ENCODE peak calls at places on chromosome 17, in six cellular contexts. S is adipocyte, X is heart left ventricle, P is sigmoid colon, H is A549, C is heart right ventricle. Y is an unnamed sample.

GRCh38 chr17:12107905-12108304 is 87.2 kb downstream of the MAP2K4 start:
- DNase-seq in X (no peak), H (no peak), P (no peak), S (peak; percentile 41), C (no peak), Y (no peak)

GRCh38 chr17:4492762-4493561 is 5.7 kb upstream of the SPNS2 start:
- DNase-seq in H (peak; percentile 51), C (no peak), X (no peak), S (peak; percentile 31), P (no peak), Y (no peak)

GRCh38 chr17:41338961-41339485 is 11.6 kb downstream of the KRT33A start:
- DNase-seq in X (no peak), H (no peak), S (peak; percentile 46), P (no peak), C (no peak), Y (no peak)

GRCh38 chr17:7403043-7403901 is 625 bp downstream of the TMEM256 start:
- DNase-seq in H (peak; percentile 38), C (peak; percentile 74), X (peak; percentile 67), P (peak; percentile 88), S (no peak), Y (peak; percentile 88)

GRCh38 chr17:76053230-76054111 is 18.8 kb downstream of the SRP68 start:
- DNase-seq in P (no peak), C (no peak), X (no peak), H (peak; percentile 45), S (peak; percentile 64), Y (no peak)

GRCh38 chr17:18280766-18281165 is 20.3 kb downstream of the MIEF2 start:
- DNase-seq in P (no peak), C (no peak), H (no peak), X (no peak), S (peak; percentile 29), Y (no peak)

GRCh38 chr17:10041916-10042588 is 137.0 kb upstream of the RCVRN start:
- DNase-seq in S (no peak), P (no peak), X (no peak), H (no peak), C (no peak), Y (no peak)

GRCh38 chr17:81466564-81467472 is 45.8 kb downstream of the ACTG1 start:
- DNase-seq in S (no peak), H (no peak), C (no peak), X (no peak), P (no peak), Y (no peak)

GRCh38 chr17:74008196-74008595 is 195.3 kb upstream of the RPL38 start:
- DNase-seq in X (no peak), C (no peak), P (no peak), H (peak; percentile 43), S (no peak), Y (no peak)

GRCh38 chr17:29674270-29674669 is 51.6 kb upstream of the CORO6 start:
- DNase-seq in H (no peak), C (no peak), P (no peak), X (no peak), S (no peak), Y (no peak)

GRCh38 chr17:67995568-67996191 is 589 bp downstream of the C17orf58 start:
- DNase-seq in X (peak; percentile 35), P (peak; percentile 72), H (no peak), S (peak; percentile 62), C (peak; percentile 48), Y (peak; percentile 49)

GRCh38 chr17:37160940-37161339 is 212.2 kb downstream of the AATF start:
- DNase-seq in X (no peak), S (no peak), C (no peak), P (no peak), H (peak; percentile 37), Y (no peak)

GRCh38 chr17:81295678-81296381 is 723 bp upstream of the SLC38A10 start:
- DNase-seq in H (peak; percentile 83), C (no peak), X (no peak), P (no peak), S (peak; percentile 66), Y (peak; percentile 88)

GRCh38 chr17:82449136-82449882 is 1.2 kb downstream of the CYBC1 start:
- DNase-seq in P (no peak), C (peak; percentile 28), X (peak; percentile 50), S (no peak), H (no peak), Y (peak; percentile 57)

GRCh38 chr17:34988644-34989043 is 8.3 kb downstream of the LIG3 start:
- DNase-seq in P (no peak), X (no peak), S (no peak), H (no peak), C (no peak), Y (no peak)

GRCh38 chr17:15213381-15214087 is 51.6 kb downstream of the PMP22 start:
- DNase-seq in P (no peak), C (no peak), X (no peak), S (peak; percentile 73), H (peak; percentile 34), Y (no peak)

GRCh38 chr17:51640108-51640622 is 379.8 kb downstream of the UTP18 start:
- DNase-seq in H (peak; percentile 85), C (no peak), P (no peak), S (no peak), X (no peak), Y (no peak)

GRCh38 chr17:74417178-74418045 is 14.5 kb upstream of the GPRC5C start:
- DNase-seq in S (no peak), C (no peak), H (peak; percentile 90), P (no peak), X (no peak), Y (peak; percentile 69)

GRCh38 chr17:68085751-68086445 is 50.4 kb downstream of the KPNA2 start:
- DNase-seq in C (no peak), H (no peak), S (peak; percentile 19), P (no peak), X (no peak), Y (peak; percentile 68)

GRCh38 chr17:33200116-33200515 is 93.0 kb downstream of the ASIC2 start:
- DNase-seq in X (no peak), P (no peak), C (no peak), H (peak; percentile 40), S (no peak), Y (no peak)

GRCh38 chr17:74419862-74420492 is 11.9 kb upstream of the GPRC5C start:
- DNase-seq in C (no peak), H (no peak), P (no peak), X (no peak), S (no peak), Y (no peak)

GRCh38 chr17:73430848-73431247 is 119.0 kb upstream of the CDC42EP4 start:
- DNase-seq in P (no peak), H (no peak), C (no peak), X (no peak), S (no peak), Y (no peak)

DNA sequence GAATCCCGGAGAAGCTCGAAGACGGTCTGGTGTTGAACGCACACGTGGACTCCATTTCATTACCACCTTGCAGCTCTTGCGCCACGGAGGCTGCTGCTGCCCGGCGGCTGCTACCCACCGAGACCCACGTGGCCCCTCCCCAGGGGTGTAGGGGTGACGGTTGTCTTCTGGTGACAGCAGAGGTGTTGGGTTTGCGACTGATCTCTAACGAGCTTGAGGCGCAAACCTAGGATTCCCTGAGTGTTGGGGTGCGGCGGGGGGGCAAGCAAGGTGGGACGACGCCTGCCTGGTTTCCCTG is 1.7 kb upstream of the CBX4 start:
- DNase-seq in C (no peak), P (no peak), S (no peak), H (no peak), X (no peak), Y (no peak)
- H3K4me1 ChIP-seq in C (peaks cover 86% of the 10 kb centered on the region), P (peaks cover 76% of the 10 kb centered on the region), S (peaks cover 38% of the 10 kb centered on the region), H (peaks cover 52% of the 10 kb centered on the region), X (peaks cover 80% of the 10 kb centered on the region), Y (peaks cover 22% of the 10 kb centered on the region)

DNA sequence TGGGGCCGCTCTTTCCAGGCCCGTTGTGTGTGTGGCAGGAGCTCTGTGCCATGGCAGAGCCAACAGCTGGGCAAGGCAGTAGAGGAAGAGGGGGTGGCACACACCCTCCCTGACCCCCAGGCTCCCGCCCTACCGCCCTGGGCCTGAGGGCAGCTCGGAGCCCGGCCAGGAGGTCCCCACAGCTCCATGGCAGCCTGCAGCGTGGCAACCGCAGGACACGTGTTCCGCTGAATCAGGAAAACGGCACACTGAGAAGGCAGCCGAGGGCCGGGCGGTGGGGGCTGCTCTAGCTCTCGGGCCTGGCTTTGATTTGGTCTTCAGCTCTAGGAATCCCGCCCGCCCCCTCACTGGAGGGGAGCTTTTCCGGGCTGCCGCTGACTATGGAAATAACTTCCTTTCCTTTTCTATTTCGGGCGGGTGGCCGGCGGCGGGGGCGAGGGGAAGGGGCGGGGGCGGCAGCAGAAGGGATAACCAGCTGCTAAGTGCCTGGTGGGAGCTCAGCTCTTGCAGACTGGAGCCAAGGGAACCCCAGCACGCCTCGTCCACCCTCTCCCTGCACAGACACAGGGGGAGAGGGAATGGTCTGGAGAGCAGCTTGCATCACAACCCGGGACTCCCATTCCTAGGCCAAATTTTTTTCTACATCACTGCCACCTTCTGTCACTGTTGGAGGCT is 24.7 kb upstream of the MRPS23 start:
- DNase-seq in C (peak; percentile 72), P (peak; percentile 89), H (no peak), X (peak; percentile 91), S (peak; percentile 97), Y (no peak)
- H3K4me1 ChIP-seq in C (peaks cover 85% of the 10 kb centered on the region), P (peaks cover 84% of the 10 kb centered on the region), H (peaks cover 95% of the 10 kb centered on the region), X (peaks cover 78% of the 10 kb centered on the region), S (peaks cover 55% of the 10 kb centered on the region), Y (peaks cover 12% of the 10 kb centered on the region)

GRCh38 chr17:17125136-17126084 is 80.7 kb downstream of the PLD6 start:
- DNase-seq in S (no peak), C (no peak), P (no peak), X (no peak), H (no peak), Y (no peak)
- H3K4me1 ChIP-seq in S (peaks cover 6% of the 10 kb centered on the region), C (peaks cover 92% of the 10 kb centered on the region), P (peaks cover 9% of the 10 kb centered on the region), X (peaks cover 69% of the 10 kb centered on the region), H (peaks cover 29% of the 10 kb centered on the region), Y (peaks cover 36% of the 10 kb centered on the region)

GRCh38 chr17:1008008-1008761 is 11.3 kb downstream of the TIMM22 start:
- DNase-seq in X (peak; percentile 57), C (peak; percentile 56), S (no peak), P (peak; percentile 74), H (no peak), Y (no peak)

GRCh38 chr17:1005361-1005946 is 8.5 kb downstream of the TIMM22 start:
- DNase-seq in C (peak; percentile 72), S (peak; percentile 33), P (peak; percentile 91), X (peak; percentile 68), H (no peak), Y (no peak)

GRCh38 chr17:1009411-1010085 is 12.6 kb downstream of the TIMM22 start:
- DNase-seq in X (no peak), S (no peak), H (no peak), C (no peak), P (no peak), Y (no peak)

GRCh38 chr17:1006054-1006453 is 9.1 kb downstream of the TIMM22 start:
- DNase-seq in H (no peak), S (no peak), P (no peak), X (no peak), C (no peak), Y (no peak)

DNA sequence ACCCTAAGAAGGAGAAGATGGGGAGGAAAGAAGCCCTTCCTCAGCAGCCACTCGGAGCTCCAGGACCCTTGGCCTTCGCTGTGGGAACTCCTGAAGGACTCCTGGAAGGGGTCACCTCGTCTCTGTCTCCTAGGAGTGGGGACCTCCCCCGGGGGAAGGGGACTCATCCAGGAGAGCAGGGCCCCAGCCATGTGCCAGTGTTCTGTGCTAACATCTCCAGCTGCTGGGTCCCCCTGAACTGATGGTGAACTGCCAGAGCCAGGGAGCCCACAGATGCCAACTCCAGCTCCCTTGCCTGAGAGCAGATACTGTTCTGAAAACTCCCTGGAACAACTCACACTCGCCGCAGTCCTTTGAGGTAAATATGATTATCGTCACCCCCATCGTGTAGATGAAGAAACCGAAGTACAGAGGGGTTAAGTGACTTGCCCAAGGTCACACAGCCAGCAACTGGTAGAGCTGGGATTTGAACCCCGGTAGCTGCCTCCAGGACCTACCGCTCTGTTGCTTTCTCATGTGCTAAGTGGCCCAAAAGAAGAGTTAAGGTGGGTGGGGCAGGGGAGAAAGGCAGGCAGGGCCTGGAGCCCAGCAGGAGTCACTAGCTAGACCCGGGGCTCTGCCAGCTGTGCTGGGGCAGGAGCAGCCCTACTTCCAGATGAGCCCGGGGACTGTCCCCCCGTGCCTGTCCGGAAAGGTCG is 10.5 kb downstream of the TIMM22 start:
- DNase-seq in C (no peak), X (no peak), H (no peak), P (no peak), S (no peak), Y (no peak)
- H3K4me1 ChIP-seq in C (peaks cover 91% of the 10 kb centered on the region), X (peaks cover 76% of the 10 kb centered on the region), H (no peaks in the 10 kb centered on the region), P (peaks cover 39% of the 10 kb centered on the region), S (peaks cover 43% of the 10 kb centered on the region), Y (no peaks in the 10 kb centered on the region)

Y was measured in Peyer's patch.